ENCODE peak calls at places on chromosomes 16 and 17, in seven cellular contexts. T is DND-41, I is fibroblast of lung, Z is GM12878, Q is osteoblast, J is HCT116, R is IMR-90. F is an unnamed sample.

GRCh38 chr16:8569650-8570338 is 20.5 kb downstream of the TMEM114 start:
- DNase-seq in T (no peak), I (no peak), Z (no peak), Q (no peak), J (no peak), R (no peak), F (no peak)

GRCh38 chr17:45645330-45645729 is 138.8 kb upstream of the CRHR1 start:
- DNase-seq in T (no peak), I (no peak), Z (no peak), Q (peak; percentile 37), J (no peak), R (no peak), F (no peak)

GRCh38 chr16:51147776-51148673 is 3.0 kb downstream of the SALL1 start:
- DNase-seq in T (no peak), I (peak; percentile 54), Z (no peak), Q (no peak), J (no peak), R (no peak), F (no peak)

GRCh38 chr16:86363057-86363490 is 147.3 kb upstream of the FOXF1 start:
- DNase-seq in T (no peak), I (peak; percentile 97), Z (no peak), Q (no peak), J (no peak), R (peak; percentile 98), F (no peak)

GRCh38 chr17:72614871-72615626 is 477.4 kb downstream of the SLC39A11 start:
- DNase-seq in T (no peak), I (peak; percentile 84), Z (no peak), Q (peak; percentile 72), J (peak; percentile 81), R (peak; percentile 74), F (no peak)

GRCh38 chr17:50155115-50155819 is 4.8 kb upstream of the PPP1R9B start:
- DNase-seq in T (no peak), I (no peak), Z (no peak), Q (peak; percentile 92), J (no peak), R (peak; percentile 63), F (peak; percentile 58)

GRCh38 chr17:45143767-45144198 is 4.5 kb upstream of the HEXIM1 start:
- DNase-seq in T (no peak), I (peak; percentile 72), Z (no peak), Q (peak; percentile 99), J (no peak), R (peak; percentile 80), F (no peak)

GRCh38 chr17:7841622-7842379 is 7.8 kb downstream of the KDM6B start:
- DNase-seq in T (peak; percentile 88), I (peak; percentile 91), Z (no peak), Q (peak; percentile 99), J (peak; percentile 79), R (peak; percentile 91), F (peak; percentile 81)

GRCh38 chr17:6231886-6232767 is 161.9 kb downstream of the WSCD1 start:
- DNase-seq in T (no peak), I (peak; percentile 69), Z (no peak), Q (peak; percentile 88), J (no peak), R (no peak), F (no peak)

GRCh38 chr16:81716478-81717210 is 62.4 kb upstream of the PLCG2 start:
- DNase-seq in T (no peak), I (no peak), Z (peak; percentile 82), Q (no peak), J (no peak), R (no peak), F (peak; percentile 42)

GRCh38 chr16:74570412-74571301 is 36.3 kb downstream of the GLG1 start:
- DNase-seq in T (no peak), I (peak; percentile 14), Z (no peak), Q (peak; percentile 36), J (no peak), R (peak; percentile 12), F (no peak)

GRCh38 chr17:77465358-77466041 is 324.7 kb downstream of the SEC14L1 start:
- DNase-seq in T (peak; percentile 94), I (peak; percentile 80), Z (peak; percentile 86), Q (peak; percentile 97), J (no peak), R (peak; percentile 77), F (peak; percentile 85)

GRCh38 chr16:58451945-58452401 is 48.0 kb upstream of the NDRG4 start:
- DNase-seq in T (no peak), I (peak; percentile 69), Z (no peak), Q (no peak), J (no peak), R (no peak), F (no peak)

GRCh38 chr16:1620391-1620790 is 8.2 kb downstream of the CRAMP1 start:
- DNase-seq in T (no peak), I (no peak), Z (no peak), Q (peak; percentile 26), J (no peak), R (no peak), F (no peak)

GRCh38 chr16:49932943-49933342 is 77.0 kb upstream of the ZNF423 start:
- DNase-seq in T (no peak), I (peak; percentile 37), Z (no peak), Q (no peak), J (no peak), R (peak; percentile 11), F (no peak)

GRCh38 chr16:7405166-7405565 is 72.5 kb downstream of the RBFOX1 start:
- DNase-seq in T (no peak), I (no peak), Z (no peak), Q (no peak), J (no peak), R (no peak), F (no peak)

GRCh38 chr16:10600792-10601443 is 20.5 kb upstream of the EMP2 start:
- DNase-seq in T (no peak), I (peak; percentile 59), Z (no peak), Q (no peak), J (no peak), R (peak; percentile 38), F (peak; percentile 59)

GRCh38 chr16:88747588-88748301 is 37.3 kb downstream of the PIEZO1 start:
- DNase-seq in T (peak; percentile 60), I (no peak), Z (no peak), Q (no peak), J (peak; percentile 67), R (no peak), F (peak; percentile 27)

GRCh38 chr17:6506679-6507231 is 49.6 kb downstream of the PITPNM3 start:
- DNase-seq in T (no peak), I (peak; percentile 49), Z (no peak), Q (peak; percentile 89), J (peak; percentile 44), R (no peak), F (no peak)

GRCh38 chr17:78820841-78821240 is 19.8 kb downstream of the USP36 start:
- DNase-seq in T (no peak), I (no peak), Z (no peak), Q (no peak), J (no peak), R (no peak), F (no peak)

GRCh38 chr17:78818932-78819331 is 21.7 kb downstream of the USP36 start:
- DNase-seq in T (peak; percentile 56), I (no peak), Z (no peak), Q (no peak), J (no peak), R (no peak), F (no peak)

GRCh38 chr17:78821961-78822360 is 18.7 kb downstream of the USP36 start:
- DNase-seq in T (no peak), I (peak; percentile 50), Z (no peak), Q (no peak), J (no peak), R (peak; percentile 54), F (no peak)

GRCh38 chr17:78819402-78819801 is 21.2 kb downstream of the USP36 start:
- DNase-seq in T (no peak), I (no peak), Z (no peak), Q (no peak), J (no peak), R (no peak), F (no peak)

DNA sequence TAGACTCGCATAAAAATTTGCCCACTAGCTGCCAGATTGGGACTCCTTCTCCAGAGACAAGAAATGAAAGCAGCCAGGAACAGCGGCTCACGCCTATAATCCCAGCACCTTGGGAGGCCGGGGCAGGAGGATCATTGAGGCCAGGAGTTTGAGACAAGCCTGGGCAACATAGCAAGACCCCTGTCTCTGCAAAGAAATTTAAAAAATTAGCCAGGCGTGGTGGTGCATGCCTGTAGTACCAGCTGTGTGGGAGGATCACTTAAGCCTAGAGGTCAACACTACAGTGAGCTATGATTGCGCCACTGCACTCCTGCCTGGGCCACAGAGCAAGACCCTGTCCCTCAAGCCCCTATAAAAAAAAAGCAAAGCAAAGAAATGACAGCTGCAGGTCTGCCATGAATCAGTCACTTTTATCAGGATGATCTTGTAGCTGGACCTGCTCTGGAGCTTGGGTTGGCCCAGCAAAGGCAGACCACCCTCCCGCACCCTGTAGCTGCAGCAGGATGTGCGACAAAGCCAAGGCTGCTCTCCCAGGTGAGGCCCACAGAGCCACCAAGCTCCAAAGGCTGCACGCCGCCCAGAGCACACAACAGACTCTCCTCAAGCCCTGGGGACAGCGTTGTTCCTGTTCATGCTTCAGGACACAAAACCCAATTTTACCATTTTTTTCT is 20.4 kb downstream of the USP36 start:
- DNase-seq in T (no peak), I (no peak), Z (no peak), Q (no peak), J (no peak), R (no peak), F (no peak)
- H3K36me3 ChIP-seq in T (peaks cover 92% of the 10 kb centered on the region), I (peaks cover 32% of the 10 kb centered on the region), Z (peaks cover 51% of the 10 kb centered on the region), Q (peaks cover 69% of the 10 kb centered on the region), J (peaks cover 93% of the 10 kb centered on the region), R (peaks cover 62% of the 10 kb centered on the region), F (peaks cover 29% of the 10 kb centered on the region)

DNA sequence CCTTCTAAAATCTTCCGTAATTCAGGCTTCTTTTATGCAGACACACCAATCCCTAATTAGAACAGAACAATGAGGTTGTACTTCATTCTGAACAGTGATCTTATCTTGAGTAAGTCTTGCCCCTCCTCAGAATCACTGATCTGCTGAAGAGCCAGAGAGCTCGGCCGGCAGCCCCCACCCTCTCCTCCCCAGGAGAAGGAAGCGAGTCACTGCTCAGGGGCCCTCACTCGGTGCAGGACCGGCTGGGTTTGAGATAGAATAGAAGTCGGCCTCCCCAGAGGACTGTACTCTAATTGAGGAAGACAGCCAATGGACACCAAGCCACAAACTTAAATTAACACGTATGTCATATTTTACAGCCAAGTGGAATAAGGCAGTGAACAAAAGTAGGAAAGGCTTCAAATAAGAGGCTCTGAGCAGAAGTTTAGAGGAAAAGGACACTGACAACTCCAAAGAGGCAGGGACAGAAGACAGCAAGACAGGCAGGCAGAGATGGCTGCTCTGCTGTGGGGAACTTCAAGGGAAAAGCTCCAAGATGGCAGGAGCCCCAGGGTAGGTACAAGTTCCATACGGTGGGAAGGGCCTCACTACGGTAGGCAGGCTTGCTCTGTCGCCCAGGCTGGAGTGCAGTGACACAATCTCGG is 18.6 kb downstream of the CREBBP start:
- DNase-seq in T (no peak), I (peak; percentile 44), Z (no peak), Q (peak; percentile 74), J (no peak), R (peak; percentile 63), F (no peak)
- H4K20me1 ChIP-seq in T (peaks cover 92% of the 10 kb centered on the region), I (peaks cover 17% of the 10 kb centered on the region), Z (peaks cover 6% of the 10 kb centered on the region), Q (peaks cover 95% of the 10 kb centered on the region), J (peaks cover 3% of the 10 kb centered on the region), R (peaks cover 100% of the 10 kb centered on the region), F (peaks cover 77% of the 10 kb centered on the region)

GRCh38 chr16:55039931-55040330 is 109.3 kb downstream of the IRX5 start:
- DNase-seq in T (no peak), I (no peak), Z (no peak), Q (no peak), J (no peak), R (no peak), F (no peak)
- TF ChIP-seq CTCF in T (no peak), I (no peak), Z (no peak), Q (no peak), J (no peak), R (no peak), F (no peak)

GRCh38 chr17:31788571-31788946 is 70.5 kb downstream of the COPRS start:
- DNase-seq in T (no peak), I (no peak), Z (no peak), Q (no peak), J (no peak), R (no peak), F (no peak)
- H3K36me3 ChIP-seq in T (no peaks in the 10 kb centered on the region), I (no peaks in the 10 kb centered on the region), Z (no peaks in the 10 kb centered on the region), Q (no peaks in the 10 kb centered on the region), J (no peaks in the 10 kb centered on the region), R (no peaks in the 10 kb centered on the region), F (no peaks in the 10 kb centered on the region)